ENCODE peak calls at places on chromosomes 4 and X, in six cellular contexts. E, G, W, P, T and S are unnamed samples. For H3K4me1, the result is how much of the 10 kb centered on the place peaks cover.

GRCh38 chr4:21134994-21135393 is 434.7 kb downstream of the PACRGL start:
- DNase-seq in T (no peak), E (peak), P (no peak), W (no peak), G (no peak), S (no peak)

GRCh38 chr4:10917475-10918103 is 233.0 kb upstream of the CLNK start:
- DNase-seq in G (no peak), E (no peak), W (no peak), P (no peak), T (no peak), S (no peak)

GRCh38 chrX:6292599-6292998 is 63.9 kb upstream of the NLGN4X start:
- DNase-seq in P (no peak), E (no peak), T (no peak), W (no peak), G (no peak), S (no peak)

GRCh38 chr4:128241425-128241913 is 46.1 kb downstream of the PGRMC2 start:
- DNase-seq in W (no peak), E (no peak), T (peak), P (no peak), G (no peak), S (no peak)

GRCh38 chrX:152900937-152901445 is 3.1 kb downstream of the ZNF185 start:
- DNase-seq in T (no peak), P (no peak), E (no peak), G (no peak), W (no peak), S (no peak)

GRCh38 chr4:156102411-156102810 is 148.7 kb upstream of the CTSO start:
- DNase-seq in P (no peak), T (no peak), W (no peak), E (no peak), G (no peak), S (no peak)

GRCh38 chr4:37188100-37188499 is 56.4 kb upstream of the NWD2 start:
- DNase-seq in P (no peak), T (peak), G (no peak), W (no peak), E (no peak), S (peak)

GRCh38 chrX:120664081-120664480 is 34.2 kb upstream of the C1GALT1C1 start:
- DNase-seq in W (no peak), E (no peak), P (no peak), G (no peak), T (no peak), S (no peak)

GRCh38 chr4:42150653-42151567 is 1.5 kb downstream of the BEND4 start:
- DNase-seq in P (no peak), E (peak), G (no peak), W (no peak), T (peak), S (no peak)
- H3K4me3 ChIP-seq in P (peak), E (peak), G (peak), W (peak), T (peak), S (no peak)

DNA sequence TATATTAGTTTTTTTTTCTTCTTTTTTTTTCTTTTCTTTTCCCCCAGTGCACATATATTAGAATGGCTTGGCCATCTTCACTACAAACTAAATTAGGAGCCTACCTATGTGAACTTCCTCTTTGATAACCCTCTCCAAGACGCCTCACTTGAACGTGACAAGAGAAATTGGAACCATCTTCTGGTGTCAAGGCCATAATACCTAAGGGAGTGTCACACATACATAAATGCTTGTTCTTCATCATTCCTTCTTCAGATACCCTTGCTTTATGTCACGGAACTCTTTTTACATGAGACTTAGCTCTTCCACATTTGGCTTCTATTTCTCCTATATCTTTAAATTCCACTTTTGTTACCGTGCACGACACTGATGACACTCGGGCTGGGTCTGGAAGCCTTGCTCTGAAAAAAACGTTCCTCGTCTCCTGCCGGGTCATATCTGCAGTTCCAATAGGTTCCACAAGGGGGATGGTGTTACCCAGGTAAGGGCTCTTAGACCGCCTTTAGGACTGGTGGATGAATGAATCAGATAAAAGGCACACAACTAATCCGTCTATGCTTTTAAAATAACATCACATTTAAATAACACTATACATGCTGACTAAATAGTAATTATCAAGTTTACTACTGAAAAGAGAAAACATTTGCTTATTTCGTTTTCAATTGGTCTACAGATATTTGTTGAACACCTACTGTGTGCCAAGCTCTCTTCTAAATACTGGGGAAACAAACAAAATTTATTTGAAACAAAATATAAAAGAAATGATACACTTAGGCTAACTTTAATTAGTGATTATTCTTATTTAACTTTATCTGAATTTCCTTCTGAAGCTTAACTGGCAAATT is 19.9 kb downstream of the DGAT2L6 start:
- DNase-seq in P (peak), G (no peak), T (peak), W (peak), E (peak), S (peak)
- TF ChIP-seq CTCF in P (peak), G (peak), T (peak), W (peak), E (peak), S (peak)

DNA sequence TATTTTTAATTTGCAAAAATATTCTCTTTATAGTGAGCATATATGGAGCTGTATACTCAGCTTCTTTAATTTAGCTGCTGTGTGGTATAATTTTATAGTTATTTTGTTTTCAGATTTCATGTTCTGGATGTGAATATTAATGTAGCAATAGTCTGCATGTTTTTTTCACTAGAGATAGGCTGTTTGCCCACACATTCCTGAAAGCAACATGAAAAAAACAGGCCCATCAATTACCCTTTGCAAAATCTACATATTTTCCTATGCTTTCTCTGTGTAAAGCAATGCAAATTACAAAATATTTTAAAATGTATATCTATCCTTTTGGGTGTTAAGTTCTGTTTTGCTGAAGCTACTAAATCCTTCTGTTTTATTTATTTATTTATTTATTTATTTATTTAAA is 277.3 kb downstream of the ANKRD50 start:
- DNase-seq in E (no peak), T (no peak), W (no peak), G (no peak), P (no peak), S (no peak)
- H3K4me1 ChIP-seq in E (under half), T (under half), W (under half), G (under half), P (under half), S (under half)

GRCh38 chr4:25032126-25032525 is 1.4 kb upstream of the LGI2 start:
- DNase-seq in G (no peak), T (no peak), E (no peak), P (no peak), W (no peak), S (no peak)

GRCh38 chr4:25031077-25031606 is 396 bp upstream of the LGI2 start:
- DNase-seq in W (no peak), E (peak), G (no peak), P (no peak), T (peak), S (no peak)

GRCh38 chr4:25030283-25031076 is at the start of gene LGI2:
- DNase-seq in E (peak), T (peak), G (peak), P (no peak), W (peak), S (peak)

GRCh38 chr4:25029479-25030282 is 1.1 kb downstream of the LGI2 start:
- DNase-seq in P (no peak), T (no peak), G (no peak), E (no peak), W (no peak), S (peak)
- H3K4me3 ChIP-seq in P (peak), T (no peak), G (peak), E (peak), W (peak), S (peak)

GRCh38 chrX:41010188-41010846 is 74.9 kb upstream of the USP9X start:
- DNase-seq in E (peak), W (peak), T (peak), G (peak), P (peak), S (no peak)
- TF ChIP-seq CTCF in E (peak), W (no peak), T (peak), G (no peak), P (no peak), S (no peak)

DNA sequence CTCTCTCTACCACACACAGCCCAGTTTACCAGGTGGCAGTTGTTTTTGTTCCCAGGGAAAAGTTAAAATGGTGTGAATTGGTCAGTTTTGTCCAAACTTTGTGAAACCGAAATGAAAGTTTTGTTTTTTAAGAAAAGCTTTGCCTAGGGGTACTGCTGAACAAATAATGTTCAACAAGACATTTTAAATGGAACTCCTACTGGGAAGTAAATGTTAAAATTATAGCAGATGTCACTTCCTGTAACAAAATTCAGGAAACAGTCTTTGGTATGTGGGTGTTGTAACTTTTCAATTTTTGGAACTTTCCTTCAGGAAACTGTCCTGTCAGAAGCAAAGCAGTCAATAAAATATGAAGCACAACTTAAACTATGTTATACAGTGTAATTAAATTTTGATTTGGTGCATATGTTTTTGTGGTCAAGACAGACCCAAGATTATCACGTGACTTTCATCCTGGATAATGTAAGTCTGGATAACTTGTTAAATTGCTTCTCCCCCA is 79.5 kb downstream of the AFF1 start:
- DNase-seq in G (no peak), E (no peak), P (no peak), T (no peak), W (no peak), S (no peak)
- H3K4me1 ChIP-seq in G (half or more), E (half or more), P (half or more), T (under half), W (half or more), S (half or more)

GRCh38 chr4:148834804-148835598 is 392.8 kb upstream of the NR3C2 start:
- DNase-seq in E (peak), T (peak), W (peak), G (peak), P (no peak), S (no peak)
- H3K4me3 ChIP-seq in E (no peak), T (no peak), W (peak), G (peak), P (no peak), S (no peak)